ENCODE peak calls at places on chromosomes 11 and 22, in four cellular contexts. Y is spleen, L is MM.1S, Q is endodermal cell. A is an unnamed sample. For H3K9me3 and H3K4me1, the result is how much of the 10 kb centered on the place peaks cover.

GRCh38 chr11:2997406-2997805 is 5.3 kb upstream of the NAP1L4 start:
- DNase-seq in Q (no peak), Y (no peak), L (no peak), A (no peak)

GRCh38 chr11:124891390-124891861 is 6.2 kb downstream of the ROBO4 start:
- DNase-seq in L (no peak), Y (no peak), Q (peak), A (no peak)

GRCh38 chr22:23100124-23100801 is 29.9 kb downstream of the GNAZ start:
- DNase-seq in Q (no peak), Y (no peak), L (no peak), A (no peak)

GRCh38 chr11:1837171-1838076 is 1.4 kb upstream of the TNNI2 start:
- DNase-seq in Q (peak), L (peak), Y (peak), A (peak)

GRCh38 chr11:72696866-72697428 is 22.7 kb upstream of the PDE2A start:
- DNase-seq in L (no peak), Y (no peak), Q (peak), A (peak)

GRCh38 chr22:38479096-38479840 is 11.4 kb downstream of the KDELR3 start:
- DNase-seq in L (no peak), Q (no peak), Y (no peak), A (no peak)

GRCh38 chr11:130037058-130037457 is 32.6 kb upstream of the APLP2 start:
- DNase-seq in Y (no peak), Q (no peak), L (no peak), A (no peak)

GRCh38 chr11:957201-957920 is 31.7 kb downstream of the AP2A2 start:
- DNase-seq in L (no peak), Y (no peak), Q (no peak), A (no peak)

GRCh38 chr22:47189056-47189916 is 426.8 kb downstream of the TBC1D22A start:
- DNase-seq in Y (peak), L (no peak), Q (peak), A (no peak)

GRCh38 chr11:95625164-95626017 is 164.2 kb downstream of the FAM76B start:
- DNase-seq in L (no peak), Q (no peak), Y (no peak), A (no peak)

GRCh38 chr11:87057749-87058148 is 20.0 kb downstream of the TMEM135 start:
- DNase-seq in Q (no peak), Y (no peak), L (no peak), A (no peak)

GRCh38 chr11:70512716-70513115 is 114.4 kb downstream of the CTTN start:
- DNase-seq in L (no peak), Q (no peak), Y (no peak), A (no peak)
- H3K9me3 ChIP-seq in L (under half), Q (under half), Y (under half), A (under half)

GRCh38 chr22:29341849-29342127 is 26.3 kb upstream of the RASL10A start:
- DNase-seq in Q (no peak), Y (no peak), L (no peak), A (no peak)
- H3K4me1 ChIP-seq in Q (under half), Y (under half), L (under half), A (half or more)

DNA sequence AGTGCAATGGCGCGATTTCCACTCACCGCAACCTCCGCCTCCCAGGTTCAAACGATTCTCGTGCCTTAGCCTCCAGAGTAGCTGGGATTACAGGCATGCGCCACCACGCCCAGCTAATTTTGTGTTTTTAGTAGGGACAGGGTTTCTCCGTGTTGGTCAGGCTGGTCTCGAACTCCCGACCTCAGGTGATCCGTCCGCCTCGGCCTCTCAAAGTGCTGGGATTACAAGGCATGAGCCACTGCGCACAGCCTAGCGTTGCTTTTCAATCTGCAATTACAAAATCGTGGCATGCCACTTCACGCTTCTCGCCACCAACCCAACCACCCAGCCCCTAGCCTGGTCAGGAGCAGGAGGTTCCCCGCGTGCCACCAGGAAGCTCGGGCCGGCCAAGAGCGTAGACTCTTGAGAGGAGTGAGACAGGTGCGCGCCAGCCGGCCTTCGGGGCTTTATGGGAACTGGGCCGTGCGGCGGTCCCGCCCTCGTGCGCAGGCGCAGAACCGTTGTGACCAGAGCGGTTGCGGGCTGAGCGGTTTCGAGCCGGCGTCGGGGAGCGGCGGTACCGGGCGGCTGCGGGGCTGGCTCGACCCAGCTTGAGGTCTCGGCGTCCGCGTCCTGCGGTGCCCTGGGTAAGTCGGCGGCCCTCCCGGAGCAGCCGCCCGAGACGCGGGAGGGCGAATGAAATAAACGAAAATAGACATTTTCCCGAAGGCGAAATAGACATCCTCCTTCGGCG is at the start of gene ASRGL1:
- DNase-seq in Q (peak), L (peak), Y (peak), A (peak)
- H3K9me3 ChIP-seq in Q (under half), L (under half), Y (under half), A (under half)

GRCh38 chr22:39958009-39958711 is 2.0 kb upstream of the TMA7B start:
- DNase-seq in L (no peak), Y (no peak), Q (no peak), A (no peak)

GRCh38 chr22:39955675-39956074 is 4.5 kb upstream of the TMA7B start:
- DNase-seq in Q (no peak), L (no peak), Y (no peak), A (no peak)

GRCh38 chr22:39954584-39955055 is 5.6 kb upstream of the TMA7B start:
- DNase-seq in Y (no peak), Q (no peak), L (no peak), A (no peak)

GRCh38 chr22:39958916-39959639 is 1.1 kb upstream of the TMA7B start:
- DNase-seq in Y (no peak), Q (no peak), L (no peak), A (no peak)

DNA sequence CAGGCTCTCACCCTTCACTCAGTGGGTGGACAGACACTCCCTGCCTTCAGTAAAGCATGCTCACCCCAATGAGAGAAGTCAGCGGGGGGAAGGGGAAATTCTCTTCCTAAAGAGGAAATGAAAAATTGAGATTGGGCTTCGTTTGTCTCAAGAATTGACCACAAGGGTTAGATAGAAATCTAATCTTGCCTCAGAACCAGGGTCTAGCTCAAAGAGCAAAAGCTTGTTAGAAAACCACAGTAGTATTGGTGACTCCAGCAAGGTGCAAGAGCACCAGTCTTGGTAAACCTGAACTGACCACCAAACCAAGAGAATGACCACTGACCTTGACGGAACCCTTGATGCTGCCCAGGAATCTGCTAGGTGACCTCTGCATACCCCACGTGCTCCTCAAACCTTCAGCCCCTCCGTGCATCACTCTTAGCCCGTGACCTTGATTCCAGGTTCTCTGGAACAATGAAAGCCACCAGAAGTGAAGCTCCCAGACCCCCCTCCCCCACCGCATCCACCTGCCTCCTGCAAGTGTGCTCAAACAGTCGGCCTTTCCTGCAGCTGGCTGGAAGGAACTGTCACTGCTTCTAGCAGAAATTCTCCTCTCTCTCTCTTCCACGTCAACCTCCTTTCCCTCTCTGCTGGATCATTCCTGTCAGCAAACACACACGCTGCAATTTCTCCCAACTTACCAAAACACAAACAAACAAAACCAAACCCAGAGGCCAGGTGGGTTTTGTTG is 3.1 kb upstream of the TMA7B start:
- DNase-seq in Y (no peak), Q (no peak), L (peak), A (no peak)
- H3K4me1 ChIP-seq in Y (half or more), Q (under half), L (under half), A (under half)

GRCh38 chr22:42379961-42380537 is 52.2 kb downstream of the NFAM1 start:
- DNase-seq in Y (no peak), Q (no peak), L (no peak), A (no peak)

GRCh38 chr22:42381152-42381551 is 51.1 kb downstream of the NFAM1 start:
- DNase-seq in Y (no peak), Q (peak), L (no peak), A (no peak)

GRCh38 chr22:42375982-42376381 is 56.2 kb downstream of the NFAM1 start:
- DNase-seq in Y (peak), L (no peak), Q (no peak), A (peak)

GRCh38 chr22:42371112-42371900 is 60.9 kb downstream of the NFAM1 start:
- DNase-seq in Q (no peak), L (no peak), Y (no peak), A (no peak)

DNA sequence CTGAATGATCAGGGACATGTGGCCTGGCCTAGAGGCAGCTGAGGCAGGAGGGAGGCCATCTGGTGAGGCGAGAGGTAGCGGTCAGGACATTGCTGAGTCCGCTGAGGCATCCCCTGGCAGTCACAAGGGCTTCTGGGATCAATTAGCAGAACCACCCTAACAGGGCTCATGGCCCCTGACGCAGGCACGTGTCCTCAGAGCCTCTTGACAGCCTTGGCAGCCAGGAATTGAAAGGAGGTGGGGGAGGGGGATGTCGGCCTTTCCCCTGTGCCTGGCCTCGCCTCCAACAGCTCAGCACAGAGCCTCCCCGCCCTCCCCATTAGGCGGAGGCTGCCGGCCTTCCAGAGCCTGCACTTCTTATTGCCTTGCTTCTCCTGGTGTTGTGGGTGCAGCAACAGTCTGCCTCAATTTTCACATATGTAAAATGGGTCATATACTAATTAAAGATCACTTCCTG is 55.5 kb downstream of the NFAM1 start:
- DNase-seq in Y (peak), L (no peak), Q (peak), A (peak)
- H3K9me3 ChIP-seq in Y (under half), L (under half), Q (under half), A (under half)

GRCh38 chr11:92297551-92298237 is 73.1 kb downstream of the FAT3 start:
- DNase-seq in Q (no peak), Y (no peak), L (no peak), A (no peak)

GRCh38 chr11:92300871-92301270 is 76.3 kb downstream of the FAT3 start:
- DNase-seq in Y (no peak), L (no peak), Q (no peak), A (no peak)

GRCh38 chr11:92296138-92296515 is 71.5 kb downstream of the FAT3 start:
- DNase-seq in Y (no peak), L (no peak), Q (no peak), A (no peak)

GRCh38 chr11:92295175-92296137 is 70.8 kb downstream of the FAT3 start:
- DNase-seq in Q (no peak), L (no peak), Y (no peak), A (no peak)

DNA sequence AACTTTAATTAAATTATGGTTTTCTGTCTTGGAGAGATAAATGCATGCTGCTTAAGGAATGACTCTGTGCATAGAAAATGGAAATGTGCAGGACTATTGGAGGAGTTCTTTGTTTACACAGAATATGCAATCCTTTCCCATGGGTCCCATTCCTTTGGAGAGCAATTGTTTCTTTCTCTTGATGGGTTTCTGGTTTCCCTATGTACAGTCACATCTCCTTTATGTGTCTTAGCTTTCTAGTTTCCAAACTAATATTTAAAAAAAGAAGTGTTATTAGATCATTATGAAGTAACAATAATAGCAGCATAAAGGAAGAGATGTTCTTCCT is 73.6 kb downstream of the FAT3 start:
- DNase-seq in Q (no peak), L (no peak), Y (no peak), A (no peak)
- H3K4me1 ChIP-seq in Q (under half), L (under half), Y (under half), A (under half)

GRCh38 chr11:54944211-54944610 is 237.6 kb downstream of the OR4A5 start:
- DNase-seq in L (no peak), Q (no peak), Y (no peak), A (no peak)
- H3K9me3 ChIP-seq in L (under half), Q (half or more), Y (half or more), A (under half)

GRCh38 chr11:48055292-48056132 is 75.2 kb downstream of the PTPRJ start:
- DNase-seq in Q (no peak), Y (no peak), L (no peak), A (no peak)
- H3K4me1 ChIP-seq in Q (under half), Y (half or more), L (under half), A (under half)

A was measured in psoas muscle.